ENCODE peak calls at places on chromosomes 16 and 17, in eight cellular contexts. V is uterus; O is naive thymus-derived CD4-positive, alpha-beta T cell; U is CD8-positive, alpha-beta T cell; B is hepatocyte; N is ovary; E is body of pancreas; M is neuronal stem cell. W is an unnamed sample. For H3K4me1, the result is how much of the 10 kb centered on the place peaks cover.

GRCh38 chr17:57999496-58000017 is 7.5 kb downstream of the SRSF1 start:
- DNase-seq in O (no peak), E (no peak), U (no peak), M (peak), V (no peak), B (peak), N (no peak), W (peak)

GRCh38 chr17:7711356-7711755 is 6.2 kb upstream of the DNAH2 start:
- DNase-seq in M (no peak), N (no peak), B (peak), O (no peak), U (no peak), V (no peak), E (no peak), W (no peak)

GRCh38 chr17:50822550-50822949 is 12.8 kb upstream of the WFIKKN2 start:
- DNase-seq in B (no peak), M (no peak), N (no peak), E (no peak), O (no peak), V (no peak), U (no peak), W (no peak)

GRCh38 chr17:62666801-62667591 is 39.5 kb downstream of the MRC2 start:
- DNase-seq in M (no peak), O (no peak), U (no peak), E (no peak), N (no peak), V (no peak), B (no peak), W (no peak)

GRCh38 chr17:17109231-17109630 is 67.0 kb downstream of the MPRIP start:
- DNase-seq in V (no peak), U (peak), M (no peak), E (peak), N (no peak), B (no peak), O (no peak), W (peak)

GRCh38 chr17:78237403-78238012 is 6.1 kb downstream of the TMEM235 start:
- DNase-seq in M (no peak), B (peak), U (no peak), O (no peak), V (no peak), E (no peak), N (peak), W (no peak)

GRCh38 chr17:83203472-83204221 is 124.2 kb downstream of the METRNL start:
- DNase-seq in E (peak), N (peak), O (peak), M (no peak), V (peak), B (no peak), U (no peak), W (no peak)

GRCh38 chr17:78337244-78338109 is 22.4 kb downstream of the SOCS3 start:
- DNase-seq in N (no peak), U (no peak), B (no peak), V (no peak), O (no peak), E (no peak), M (no peak), W (no peak)

GRCh38 chr16:70772493-70772892 is 28.5 kb downstream of the VAC14 start:
- DNase-seq in V (no peak), E (no peak), N (no peak), O (no peak), B (no peak), M (no peak), U (no peak), W (no peak)

GRCh38 chr17:45279898-45280297 is 18.0 kb upstream of the SPATA32 start:
- DNase-seq in O (no peak), M (no peak), B (no peak), E (peak), U (no peak), N (no peak), V (no peak), W (no peak)

GRCh38 chr17:73718912-73719311 is 74.7 kb upstream of the SDK2 start:
- DNase-seq in B (no peak), M (no peak), N (no peak), E (no peak), U (no peak), V (no peak), O (no peak), W (peak)

GRCh38 chr16:75591001-75591852 is 25.0 kb downstream of the GABARAPL2 start:
- DNase-seq in V (peak), O (no peak), N (peak), U (no peak), E (peak), M (no peak), B (peak), W (no peak)

GRCh38 chr17:7294614-7295153 is at the start of gene YBX2:
- DNase-seq in U (peak), B (peak), E (peak), N (peak), V (no peak), M (no peak), O (peak), W (peak)

GRCh38 chr17:6323626-6324356 is 111.1 kb downstream of the AIPL1 start:
- DNase-seq in N (no peak), O (no peak), M (no peak), E (peak), V (peak), U (no peak), B (no peak), W (no peak)

GRCh38 chr17:60392845-60393702 is 1.1 kb upstream of the USP32 start:
- DNase-seq in V (peak), B (peak), E (peak), M (no peak), U (no peak), O (peak), N (peak), W (peak)

GRCh38 chr17:18235743-18236256 is 10.4 kb downstream of the LLGL1 start:
- DNase-seq in O (peak), N (no peak), E (no peak), U (no peak), B (no peak), V (no peak), M (no peak), W (no peak)

GRCh38 chr17:15909481-15909991 is 35.4 kb upstream of the ADORA2B start:
- DNase-seq in U (no peak), B (no peak), M (no peak), E (no peak), N (no peak), V (no peak), O (no peak), W (no peak)

GRCh38 chr16:3074860-3075545 is 9.6 kb downstream of the IL32 start:
- DNase-seq in E (no peak), O (peak), B (no peak), M (no peak), U (peak), V (no peak), N (no peak), W (peak)

DNA sequence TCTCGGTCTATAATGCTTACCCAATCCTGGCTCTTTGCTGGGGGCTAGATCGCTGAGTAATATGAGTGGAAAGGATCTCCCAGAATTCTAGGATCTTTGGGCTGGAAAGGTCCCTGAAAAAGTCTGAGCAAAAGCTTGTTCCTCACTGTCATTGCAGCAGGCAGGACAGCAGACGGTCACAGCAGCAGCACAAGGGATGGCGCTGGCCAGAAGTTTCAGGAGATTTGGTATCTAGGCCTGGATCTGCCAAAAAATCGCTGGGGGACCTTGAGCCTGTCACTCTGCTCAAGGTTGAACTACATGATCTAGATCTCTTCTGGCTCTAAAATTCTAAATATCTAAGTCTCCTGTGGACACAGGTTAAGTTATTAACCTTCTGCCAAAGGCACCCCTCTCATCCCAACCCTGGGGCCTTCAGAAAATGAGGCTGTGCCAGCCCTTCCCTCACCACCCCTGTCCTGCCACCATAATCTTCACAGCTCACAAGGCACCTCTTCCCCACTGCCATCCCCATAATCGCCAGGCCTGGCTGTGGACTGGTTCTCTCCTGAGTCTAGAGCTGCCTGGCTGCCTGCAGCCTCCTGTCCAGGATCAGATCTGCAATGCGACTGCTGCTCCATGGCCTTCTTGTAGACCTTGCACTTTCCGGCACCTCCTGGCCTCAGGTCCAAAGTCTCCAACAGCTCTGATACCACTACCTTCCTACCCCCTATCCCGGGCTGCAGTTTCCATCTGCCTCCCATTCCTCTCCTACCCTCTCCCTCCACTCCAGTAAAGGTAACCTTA is 10.2 kb downstream of the MYO18A start:
- DNase-seq in B (peak), U (no peak), E (peak), M (no peak), N (no peak), O (no peak), V (no peak), W (peak)
- H3K27ac ChIP-seq in B (peak), U (no peak), E (no peak), M (no peak), N (no peak), O (no peak), V (no peak), W (no peak)

DNA sequence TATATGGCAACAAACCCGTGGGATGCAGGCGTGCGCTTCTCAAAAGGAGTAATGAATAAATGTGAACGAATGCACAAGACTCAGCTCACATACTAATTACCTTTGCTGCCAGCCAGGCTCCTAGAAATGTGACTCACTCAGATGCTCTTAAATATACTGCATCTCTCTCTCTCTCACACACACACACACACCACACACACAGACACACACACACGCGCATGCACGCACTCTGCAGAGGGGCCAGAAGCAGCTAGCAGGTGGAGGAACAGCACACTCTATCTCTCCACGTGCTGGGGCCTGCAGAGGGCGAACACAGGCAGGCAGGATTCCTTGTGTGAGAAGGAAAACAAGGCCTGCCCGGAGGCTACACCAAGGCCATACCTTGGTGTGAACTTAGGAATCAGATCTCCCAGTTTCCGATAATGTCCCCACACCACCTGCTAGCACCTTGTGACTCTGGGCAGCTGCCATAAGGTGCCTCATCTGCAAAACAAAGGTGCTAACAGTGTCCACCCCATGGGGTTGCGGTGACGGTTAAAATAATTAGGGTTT is 5.3 kb downstream of the GPRC5B start:
- DNase-seq in U (no peak), O (no peak), M (no peak), E (peak), B (peak), N (no peak), V (no peak), W (peak)
- H3K4me3 ChIP-seq in U (no peak), O (no peak), M (no peak), E (no peak), B (no peak), N (no peak), V (no peak), W (no peak)

GRCh38 chr17:64682261-64683181 is 20.4 kb upstream of the SMURF2 start:
- DNase-seq in N (no peak), V (no peak), U (no peak), E (no peak), B (no peak), O (no peak), M (no peak), W (no peak)
- H3K4me1 ChIP-seq in N (under half), V (under half), U (under half), E (under half), B (under half), O (under half), M (under half), W (under half)

DNA sequence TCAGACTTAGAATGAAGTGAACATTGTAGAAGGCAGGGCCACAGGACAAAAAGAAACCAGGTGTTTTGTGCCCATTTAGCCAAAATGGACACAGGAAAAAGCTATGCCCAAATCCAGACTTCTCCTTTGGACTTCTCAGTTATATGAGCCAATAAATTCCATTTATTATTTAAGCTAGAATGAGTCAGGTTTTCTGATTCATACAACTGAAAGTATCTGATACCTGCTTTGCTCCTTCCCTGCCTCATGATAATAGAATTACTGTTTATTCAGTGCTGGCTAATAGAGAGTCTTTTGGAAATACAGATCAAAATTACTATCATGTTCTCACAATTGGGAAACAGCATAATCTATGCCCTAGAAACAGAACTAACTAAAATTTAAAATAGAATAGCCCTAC is 8.7 kb upstream of the CPD start:
- DNase-seq in N (no peak), U (no peak), O (no peak), B (no peak), V (no peak), M (no peak), E (no peak), W (peak)
- H3K27ac ChIP-seq in N (no peak), U (no peak), O (no peak), B (peak), V (no peak), M (no peak), E (peak), W (no peak)

W was measured in small intestine.